ENCODE peak calls at places on chromosomes 3 and 15, in nine cellular contexts. One of them, this sample, is unnamed.

GRCh38 chr3:154274345-154274744 is 49.9 kb downstream of the DHX36 start:
- ATAC-seq in lower lobe of right lung: no peak
- ATAC-seq in pancreas: no peak
- ATAC-seq in left lung: no peak
- ATAC-seq in CD8-positive, alpha-beta T cell: no peak
- ATAC-seq in aorta: no peak
- ATAC-seq in body of pancreas: no peak
- ATAC-seq in HCT116: no peak
- ATAC-seq in CD4-positive, CD25-positive, alpha-beta regulatory T cell: no peak
- ATAC-seq in this sample: no peak

GRCh38 chr15:64753419-64754185 is 21.8 kb downstream of the RBPMS2 start:
- ATAC-seq in lower lobe of right lung: no peak
- ATAC-seq in pancreas: no peak
- ATAC-seq in left lung: no peak
- ATAC-seq in CD8-positive, alpha-beta T cell: no peak
- ATAC-seq in aorta: no peak
- ATAC-seq in body of pancreas: no peak
- ATAC-seq in HCT116: no peak
- ATAC-seq in CD4-positive, CD25-positive, alpha-beta regulatory T cell: no peak
- ATAC-seq in this sample: no peak

GRCh38 chr3:174153875-174154274 is 705.3 kb upstream of the NAALADL2 start:
- ATAC-seq in lower lobe of right lung: no peak
- ATAC-seq in pancreas: no peak
- ATAC-seq in left lung: no peak
- ATAC-seq in CD8-positive, alpha-beta T cell: no peak
- ATAC-seq in aorta: no peak
- ATAC-seq in body of pancreas: no peak
- ATAC-seq in HCT116: no peak
- ATAC-seq in CD4-positive, CD25-positive, alpha-beta regulatory T cell: no peak
- ATAC-seq in this sample: no peak

GRCh38 chr15:76912430-76912829 is 7.3 kb upstream of the SCAPER start:
- ATAC-seq in lower lobe of right lung: peak; percentile 85
- ATAC-seq in pancreas: no peak
- ATAC-seq in left lung: peak; percentile 86
- ATAC-seq in CD8-positive, alpha-beta T cell: no peak
- ATAC-seq in aorta: no peak
- ATAC-seq in body of pancreas: no peak
- ATAC-seq in HCT116: no peak
- ATAC-seq in CD4-positive, CD25-positive, alpha-beta regulatory T cell: no peak
- ATAC-seq in this sample: no peak

GRCh38 chr15:41502787-41503668 is 9.4 kb downstream of the ITPKA start:
- ATAC-seq in lower lobe of right lung: peak; percentile 20
- ATAC-seq in pancreas: no peak
- ATAC-seq in left lung: peak; percentile 21
- ATAC-seq in CD8-positive, alpha-beta T cell: no peak
- ATAC-seq in aorta: no peak
- ATAC-seq in body of pancreas: no peak
- ATAC-seq in HCT116: no peak
- ATAC-seq in CD4-positive, CD25-positive, alpha-beta regulatory T cell: peak; percentile 10
- ATAC-seq in this sample: no peak

GRCh38 chr3:101495552-101495951 is 17.5 kb downstream of the SENP7 start:
- ATAC-seq in lower lobe of right lung: no peak
- ATAC-seq in pancreas: no peak
- ATAC-seq in left lung: no peak
- ATAC-seq in CD8-positive, alpha-beta T cell: no peak
- ATAC-seq in aorta: no peak
- ATAC-seq in body of pancreas: no peak
- ATAC-seq in HCT116: no peak
- ATAC-seq in CD4-positive, CD25-positive, alpha-beta regulatory T cell: no peak
- ATAC-seq in this sample: no peak

GRCh38 chr3:40939113-40940070 is 259.9 kb upstream of the CTNNB1 start:
- ATAC-seq in lower lobe of right lung: peak; percentile 96
- ATAC-seq in pancreas: peak; percentile 95
- ATAC-seq in left lung: peak; percentile 93
- ATAC-seq in CD8-positive, alpha-beta T cell: no peak
- ATAC-seq in aorta: peak; percentile 48
- ATAC-seq in body of pancreas: peak; percentile 92
- ATAC-seq in HCT116: no peak
- ATAC-seq in CD4-positive, CD25-positive, alpha-beta regulatory T cell: no peak
- ATAC-seq in this sample: peak; percentile 84

GRCh38 chr3:125959317-125960065 is 9.5 kb upstream of the ROPN1B start:
- ATAC-seq in lower lobe of right lung: no peak
- ATAC-seq in pancreas: no peak
- ATAC-seq in left lung: no peak
- ATAC-seq in CD8-positive, alpha-beta T cell: no peak
- ATAC-seq in aorta: peak; percentile 33
- ATAC-seq in body of pancreas: no peak
- ATAC-seq in HCT116: no peak
- ATAC-seq in CD4-positive, CD25-positive, alpha-beta regulatory T cell: no peak
- ATAC-seq in this sample: no peak

GRCh38 chr15:67114846-67115521 is 49.6 kb downstream of the SMAD3 start:
- ATAC-seq in lower lobe of right lung: no peak
- ATAC-seq in pancreas: peak; percentile 75
- ATAC-seq in left lung: no peak
- ATAC-seq in CD8-positive, alpha-beta T cell: peak; percentile 56
- ATAC-seq in aorta: no peak
- ATAC-seq in body of pancreas: peak; percentile 35
- ATAC-seq in HCT116: peak; percentile 3
- ATAC-seq in CD4-positive, CD25-positive, alpha-beta regulatory T cell: peak; percentile 41
- ATAC-seq in this sample: no peak

GRCh38 chr3:133944181-133944580 is 48.5 kb upstream of the RAB6B start:
- ATAC-seq in lower lobe of right lung: peak; percentile 17
- ATAC-seq in pancreas: peak; percentile 14
- ATAC-seq in left lung: peak; percentile 4
- ATAC-seq in CD8-positive, alpha-beta T cell: no peak
- ATAC-seq in aorta: no peak
- ATAC-seq in body of pancreas: no peak
- ATAC-seq in HCT116: peak; percentile 12
- ATAC-seq in CD4-positive, CD25-positive, alpha-beta regulatory T cell: no peak
- ATAC-seq in this sample: no peak

GRCh38 chr15:83565553-83566159 is 88.3 kb upstream of the ADAMTSL3 start:
- ATAC-seq in lower lobe of right lung: no peak
- ATAC-seq in pancreas: peak; percentile 71
- ATAC-seq in left lung: no peak
- ATAC-seq in CD8-positive, alpha-beta T cell: no peak
- ATAC-seq in aorta: no peak
- ATAC-seq in body of pancreas: no peak
- ATAC-seq in HCT116: peak; percentile 73
- ATAC-seq in CD4-positive, CD25-positive, alpha-beta regulatory T cell: no peak
- ATAC-seq in this sample: no peak

GRCh38 chr3:1792466-1792865 is 306.2 kb upstream of the CNTN4 start:
- ATAC-seq in lower lobe of right lung: no peak
- ATAC-seq in pancreas: no peak
- ATAC-seq in left lung: no peak
- ATAC-seq in CD8-positive, alpha-beta T cell: no peak
- ATAC-seq in aorta: no peak
- ATAC-seq in body of pancreas: no peak
- ATAC-seq in HCT116: no peak
- ATAC-seq in CD4-positive, CD25-positive, alpha-beta regulatory T cell: no peak
- ATAC-seq in this sample: no peak

GRCh38 chr3:114481113-114481512 is 187.3 kb downstream of the TIGIT start:
- ATAC-seq in lower lobe of right lung: no peak
- ATAC-seq in pancreas: no peak
- ATAC-seq in left lung: no peak
- ATAC-seq in CD8-positive, alpha-beta T cell: no peak
- ATAC-seq in aorta: no peak
- ATAC-seq in body of pancreas: no peak
- ATAC-seq in HCT116: no peak
- ATAC-seq in CD4-positive, CD25-positive, alpha-beta regulatory T cell: no peak
- ATAC-seq in this sample: no peak

GRCh38 chr15:75235760-75236729 is 22.1 kb upstream of the GOLGA6C start:
- ATAC-seq in lower lobe of right lung: no peak
- ATAC-seq in pancreas: peak; percentile 41
- ATAC-seq in left lung: no peak
- ATAC-seq in CD8-positive, alpha-beta T cell: no peak
- ATAC-seq in aorta: no peak
- ATAC-seq in body of pancreas: no peak
- ATAC-seq in HCT116: no peak
- ATAC-seq in CD4-positive, CD25-positive, alpha-beta regulatory T cell: no peak
- ATAC-seq in this sample: no peak

GRCh38 chr15:95946946-95947345 is 383.6 kb upstream of the NR2F2 start:
- ATAC-seq in lower lobe of right lung: no peak
- ATAC-seq in pancreas: no peak
- ATAC-seq in left lung: no peak
- ATAC-seq in CD8-positive, alpha-beta T cell: no peak
- ATAC-seq in aorta: no peak
- ATAC-seq in body of pancreas: no peak
- ATAC-seq in HCT116: no peak
- ATAC-seq in CD4-positive, CD25-positive, alpha-beta regulatory T cell: no peak
- ATAC-seq in this sample: no peak

GRCh38 chr3:183464480-183464879 is 36.1 kb upstream of the MCF2L2 start:
- ATAC-seq in lower lobe of right lung: no peak
- ATAC-seq in pancreas: peak; percentile 79
- ATAC-seq in left lung: no peak
- ATAC-seq in CD8-positive, alpha-beta T cell: no peak
- ATAC-seq in aorta: no peak
- ATAC-seq in body of pancreas: peak; percentile 66
- ATAC-seq in HCT116: no peak
- ATAC-seq in CD4-positive, CD25-positive, alpha-beta regulatory T cell: no peak
- ATAC-seq in this sample: no peak

GRCh38 chr3:189057369-189057768 is 114.4 kb upstream of the TPRG1 start:
- ATAC-seq in lower lobe of right lung: no peak
- ATAC-seq in pancreas: no peak
- ATAC-seq in left lung: no peak
- ATAC-seq in CD8-positive, alpha-beta T cell: no peak
- ATAC-seq in aorta: no peak
- ATAC-seq in body of pancreas: no peak
- ATAC-seq in HCT116: no peak
- ATAC-seq in CD4-positive, CD25-positive, alpha-beta regulatory T cell: no peak
- ATAC-seq in this sample: peak; percentile 17
- H3K4me3 ChIP-seq in lower lobe of right lung: no peak overlapping the region
- H3K4me3 ChIP-seq in pancreas: no peak overlapping the region
- H3K4me3 ChIP-seq in left lung: no peak overlapping the region
- H3K4me3 ChIP-seq in CD8-positive, alpha-beta T cell: no peak overlapping the region
- H3K4me3 ChIP-seq in aorta: no peak overlapping the region
- H3K4me3 ChIP-seq in body of pancreas: no peak overlapping the region
- H3K4me3 ChIP-seq in HCT116: no peak overlapping the region
- H3K4me3 ChIP-seq in CD4-positive, CD25-positive, alpha-beta regulatory T cell: no peak overlapping the region
- H3K4me3 ChIP-seq in this sample: no peak overlapping the region

GRCh38 chr3:156790141-156790540 is 36.0 kb upstream of the LEKR1 start:
- ATAC-seq in lower lobe of right lung: no peak
- ATAC-seq in pancreas: no peak
- ATAC-seq in left lung: no peak
- ATAC-seq in CD8-positive, alpha-beta T cell: no peak
- ATAC-seq in aorta: no peak
- ATAC-seq in body of pancreas: no peak
- ATAC-seq in HCT116: no peak
- ATAC-seq in CD4-positive, CD25-positive, alpha-beta regulatory T cell: no peak
- ATAC-seq in this sample: no peak
- H3K4me1 ChIP-seq in lower lobe of right lung: peaks cover 7% of the 10 kb centered on the region
- H3K4me1 ChIP-seq in pancreas: peaks cover 5% of the 10 kb centered on the region
- H3K4me1 ChIP-seq in left lung: peaks cover 3% of the 10 kb centered on the region
- H3K4me1 ChIP-seq in CD8-positive, alpha-beta T cell: peaks cover 7% of the 10 kb centered on the region
- H3K4me1 ChIP-seq in aorta: no peaks in the 10 kb centered on the region
- H3K4me1 ChIP-seq in body of pancreas: peaks cover 11% of the 10 kb centered on the region
- H3K4me1 ChIP-seq in HCT116: peaks cover 40% of the 10 kb centered on the region
- H3K4me1 ChIP-seq in CD4-positive, CD25-positive, alpha-beta regulatory T cell: no peaks in the 10 kb centered on the region
- H3K4me1 ChIP-seq in this sample: no peaks in the 10 kb centered on the region

DNA sequence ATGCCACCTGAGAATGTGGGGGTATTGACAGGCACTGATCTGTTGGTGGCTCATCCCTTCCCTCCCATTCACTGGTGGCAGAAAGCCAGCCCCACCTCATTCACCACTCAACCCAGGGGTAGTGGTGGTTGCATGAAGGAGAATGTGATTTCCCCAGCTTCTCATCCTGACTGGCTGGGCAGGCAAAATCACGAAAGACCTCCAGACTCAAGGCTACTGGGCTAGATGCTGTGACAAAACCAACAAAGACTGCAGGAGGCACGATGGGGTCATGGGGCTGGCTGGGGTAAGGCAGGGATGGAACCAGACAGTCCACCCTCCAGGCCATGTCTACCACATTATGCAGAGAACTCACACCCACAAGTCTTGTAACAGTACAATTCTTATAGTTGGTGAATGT is 33.9 kb downstream of the FSTL1 start:
- ATAC-seq in lower lobe of right lung: peak; percentile 2
- ATAC-seq in pancreas: peak; percentile 17
- ATAC-seq in left lung: peak; percentile 8
- ATAC-seq in CD8-positive, alpha-beta T cell: no peak
- ATAC-seq in aorta: peak; percentile 4
- ATAC-seq in body of pancreas: peak; percentile 13
- ATAC-seq in HCT116: peak; percentile 44
- ATAC-seq in CD4-positive, CD25-positive, alpha-beta regulatory T cell: peak; percentile 6
- ATAC-seq in this sample: peak; percentile 1
- H3K4me3 ChIP-seq in lower lobe of right lung: no peak overlapping the region
- H3K4me3 ChIP-seq in pancreas: no peak overlapping the region
- H3K4me3 ChIP-seq in left lung: no peak overlapping the region
- H3K4me3 ChIP-seq in CD8-positive, alpha-beta T cell: peak overlapping the region; percentile 47
- H3K4me3 ChIP-seq in aorta: no peak overlapping the region
- H3K4me3 ChIP-seq in body of pancreas: no peak overlapping the region
- H3K4me3 ChIP-seq in HCT116: no peak overlapping the region
- H3K4me3 ChIP-seq in CD4-positive, CD25-positive, alpha-beta regulatory T cell: peak overlapping the region; percentile 79
- H3K4me3 ChIP-seq in this sample: no peak overlapping the region

GRCh38 chr15:81211376-81211775 is 14.7 kb downstream of the IL16 start:
- ATAC-seq in lower lobe of right lung: no peak
- ATAC-seq in pancreas: no peak
- ATAC-seq in left lung: no peak
- ATAC-seq in CD8-positive, alpha-beta T cell: no peak
- ATAC-seq in aorta: no peak
- ATAC-seq in body of pancreas: no peak
- ATAC-seq in HCT116: no peak
- ATAC-seq in CD4-positive, CD25-positive, alpha-beta regulatory T cell: no peak
- ATAC-seq in this sample: peak; percentile 77

GRCh38 chr15:81215983-81216382 is 19.3 kb downstream of the IL16 start:
- ATAC-seq in lower lobe of right lung: no peak
- ATAC-seq in pancreas: no peak
- ATAC-seq in left lung: no peak
- ATAC-seq in CD8-positive, alpha-beta T cell: no peak
- ATAC-seq in aorta: peak; percentile 29
- ATAC-seq in body of pancreas: no peak
- ATAC-seq in HCT116: no peak
- ATAC-seq in CD4-positive, CD25-positive, alpha-beta regulatory T cell: no peak
- ATAC-seq in this sample: no peak

GRCh38 chr15:81216411-81216810 is 19.7 kb downstream of the IL16 start:
- ATAC-seq in lower lobe of right lung: no peak
- ATAC-seq in pancreas: no peak
- ATAC-seq in left lung: no peak
- ATAC-seq in CD8-positive, alpha-beta T cell: no peak
- ATAC-seq in aorta: no peak
- ATAC-seq in body of pancreas: no peak
- ATAC-seq in HCT116: no peak
- ATAC-seq in CD4-positive, CD25-positive, alpha-beta regulatory T cell: no peak
- ATAC-seq in this sample: no peak

GRCh38 chr15:81213982-81214381 is 17.3 kb downstream of the IL16 start:
- ATAC-seq in lower lobe of right lung: no peak
- ATAC-seq in pancreas: no peak
- ATAC-seq in left lung: no peak
- ATAC-seq in CD8-positive, alpha-beta T cell: no peak
- ATAC-seq in aorta: no peak
- ATAC-seq in body of pancreas: no peak
- ATAC-seq in HCT116: no peak
- ATAC-seq in CD4-positive, CD25-positive, alpha-beta regulatory T cell: no peak
- ATAC-seq in this sample: no peak

DNA sequence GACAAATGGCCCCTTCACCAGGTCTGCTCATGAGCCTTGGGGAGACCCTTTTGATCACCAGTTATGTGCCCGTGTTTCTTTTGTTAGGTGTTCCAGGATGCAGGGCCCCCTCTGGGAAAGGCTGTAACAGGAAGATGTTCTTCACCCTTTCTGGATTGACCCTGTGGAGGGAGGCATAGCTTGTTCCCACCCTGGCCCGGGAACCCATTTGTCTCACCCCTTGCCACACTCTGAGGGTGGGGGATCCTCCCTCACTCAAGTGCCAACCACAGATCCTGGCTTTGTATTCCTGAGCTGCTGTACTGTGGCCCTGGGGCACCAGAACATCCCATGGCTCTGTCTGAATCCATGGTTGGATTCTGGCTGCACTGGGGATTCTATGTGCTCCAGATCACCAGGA is 18.9 kb downstream of the IL16 start:
- ATAC-seq in lower lobe of right lung: no peak
- ATAC-seq in pancreas: no peak
- ATAC-seq in left lung: no peak
- ATAC-seq in CD8-positive, alpha-beta T cell: no peak
- ATAC-seq in aorta: peak; percentile 36
- ATAC-seq in body of pancreas: no peak
- ATAC-seq in HCT116: no peak
- ATAC-seq in CD4-positive, CD25-positive, alpha-beta regulatory T cell: no peak
- ATAC-seq in this sample: no peak
- H3K4me1 ChIP-seq in lower lobe of right lung: peaks cover 9% of the 10 kb centered on the region
- H3K4me1 ChIP-seq in pancreas: no peaks in the 10 kb centered on the region
- H3K4me1 ChIP-seq in left lung: no peaks in the 10 kb centered on the region
- H3K4me1 ChIP-seq in CD8-positive, alpha-beta T cell: no peaks in the 10 kb centered on the region
- H3K4me1 ChIP-seq in aorta: no peaks in the 10 kb centered on the region
- H3K4me1 ChIP-seq in body of pancreas: no peaks in the 10 kb centered on the region
- H3K4me1 ChIP-seq in HCT116: no peaks in the 10 kb centered on the region
- H3K4me1 ChIP-seq in CD4-positive, CD25-positive, alpha-beta regulatory T cell: no peaks in the 10 kb centered on the region
- H3K4me1 ChIP-seq in this sample: no peaks in the 10 kb centered on the region